ENCODE peak calls at places on chromosomes 6 and 20, in nine cellular contexts. Y is fibroblast of gingiva; U is dorsolateral prefrontal cortex; F is AML-193; M is AG08396; P is stimulated activated CD4-positive, alpha-beta T cell treated with anti-CD3 and anti-CD28 coated beads, Interleukin-15, amount 100 ng/mL, for 24 hours; I is activated CD4-positive, CD25-positive, alpha-beta regulatory T cell; D is cardiac fibroblast; E is fibroblast of mammary gland. G is an unnamed sample.

GRCh38 chr20:47754301-47754700 is 31.0 kb downstream of the SULF2 start:
- DNase-seq in I (no peak), E (no peak), M (no peak), Y (no peak), F (no peak), U (no peak), D (no peak), P (no peak), G (no peak)

GRCh38 chr6:10316327-10316726 is 98.5 kb downstream of the TFAP2A start:
- DNase-seq in M (peak), U (peak), I (no peak), D (no peak), P (no peak), E (no peak), F (no peak), Y (peak), G (no peak)

GRCh38 chr6:10451828-10452509 is 37.1 kb upstream of the TFAP2A start:
- DNase-seq in P (no peak), M (peak), I (no peak), Y (peak), F (no peak), E (peak), D (peak), U (no peak), G (peak)

GRCh38 chr6:3440911-3441310 is 15.9 kb downstream of the SLC22A23 start:
- DNase-seq in E (no peak), U (no peak), P (no peak), M (no peak), F (no peak), I (no peak), Y (no peak), D (no peak), G (no peak)

GRCh38 chr6:183668-184067 is 108.6 kb upstream of the DUSP22 start:
- DNase-seq in I (no peak), M (no peak), Y (no peak), D (no peak), U (no peak), E (no peak), F (no peak), P (no peak), G (no peak)

GRCh38 chr20:48889155-48889790 is 32.2 kb upstream of the ARFGEF2 start:
- DNase-seq in E (no peak), F (no peak), Y (no peak), M (no peak), D (no peak), U (no peak), I (no peak), P (no peak), G (no peak)

GRCh38 chr6:125950293-125950692 is 6.3 kb upstream of the HINT3 start:
- DNase-seq in E (peak), M (peak), D (peak), U (no peak), I (no peak), F (no peak), Y (no peak), P (peak), G (peak)

GRCh38 chr20:23995905-23996666 is 7.5 kb upstream of the GGTLC1 start:
- DNase-seq in D (peak), I (peak), M (peak), Y (no peak), F (peak), U (peak), P (peak), E (peak), G (peak)

GRCh38 chr6:11412011-11412424 is 125.5 kb upstream of the TMEM170B start:
- DNase-seq in D (peak), M (peak), I (no peak), F (no peak), E (peak), U (no peak), Y (peak), P (no peak), G (no peak)

GRCh38 chr6:118939683-118940082 is 4.7 kb upstream of the MCM9 start:
- DNase-seq in F (no peak), P (no peak), U (no peak), I (no peak), Y (no peak), M (no peak), E (no peak), D (no peak), G (no peak)

GRCh38 chr6:43953794-43954310 is 173.4 kb downstream of the MRPL14 start:
- DNase-seq in E (peak), F (no peak), Y (no peak), P (no peak), I (no peak), M (no peak), D (peak), U (no peak), G (peak)

GRCh38 chr6:28940859-28941680 is 17.3 kb upstream of the TRIM27 start:
- DNase-seq in D (peak), I (peak), M (peak), P (peak), E (peak), Y (peak), U (peak), F (peak), G (peak)

GRCh38 chr6:30814137-30815084 is 69.9 kb upstream of the DDR1 start:
- DNase-seq in I (peak), U (no peak), P (peak), D (peak), Y (peak), M (peak), E (peak), F (no peak), G (peak)

GRCh38 chr6:157239671-157240058 is 83.7 kb downstream of the TMEM242 start:
- DNase-seq in P (no peak), Y (no peak), U (no peak), F (no peak), I (no peak), M (no peak), D (no peak), E (no peak), G (no peak)

GRCh38 chr6:39218868-39219567 is 10.3 kb downstream of the KCNK5 start:
- DNase-seq in U (no peak), M (no peak), P (no peak), Y (no peak), I (no peak), E (no peak), D (no peak), F (peak), G (peak)

GRCh38 chr6:21367148-21367547 is 226.4 kb upstream of the SOX4 start:
- DNase-seq in M (no peak), F (no peak), U (no peak), D (no peak), E (no peak), Y (no peak), I (no peak), P (no peak), G (no peak)

GRCh38 chr6:134169881-134170486 is 117.6 kb upstream of the SLC2A12 start:
- DNase-seq in Y (no peak), D (peak), U (no peak), E (peak), I (no peak), F (no peak), M (no peak), P (no peak), G (no peak)

GRCh38 chr6:154058963-154059680 is 20.1 kb downstream of the OPRM1 start:
- DNase-seq in D (no peak), Y (no peak), M (no peak), P (no peak), E (no peak), U (no peak), I (no peak), F (no peak), G (no peak)

GRCh38 chr6:16746812-16747211 is 14.4 kb downstream of the ATXN1 start:
- DNase-seq in I (no peak), P (no peak), Y (no peak), D (no peak), F (no peak), U (no peak), M (no peak), E (no peak), G (no peak)

G was measured in NB4.